ENCODE peak calls at places on chromosomes 13 and 19, in seven cellular contexts. T is left lobe of liver, E is tibial artery, S is pulmonary artery endothelial cell, I is osteoblast, O is foreskin fibroblast, Y is posterior cingulate gyrus. L is an unnamed sample.
A peak's percentile ranks its signal among the peaks of the same experiment; 100 is the strongest.

GRCh38 chr13:97028441-97029299 is 34.4 kb upstream of the OXGR1 start:
- DNase-seq in Y (no peak), T (no peak), O (peak; percentile 78), I (peak; percentile 38), S (no peak), E (peak; percentile 52), L (peak; percentile 36)

GRCh38 chr19:2049741-2050348 is 1.2 kb downstream of the MKNK2 start:
- DNase-seq in S (no peak), O (peak; percentile 75), E (peak; percentile 88), Y (peak; percentile 93), T (peak; percentile 98), I (peak; percentile 97), L (peak; percentile 81)

GRCh38 chr19:48628486-48629296 is 8.5 kb downstream of the DBP start:
- DNase-seq in I (peak; percentile 68), O (no peak), T (no peak), Y (peak; percentile 81), S (no peak), E (no peak), L (no peak)

GRCh38 chr13:112451512-112452379 is 75.6 kb downstream of the SPACA7 start:
- DNase-seq in O (no peak), Y (peak; percentile 81), I (peak; percentile 73), E (no peak), S (no peak), T (no peak), L (no peak)

GRCh38 chr19:10486551-10486950 is 16.6 kb downstream of the KEAP1 start:
- DNase-seq in O (no peak), T (no peak), I (no peak), E (no peak), S (no peak), Y (no peak), L (no peak)

GRCh38 chr13:39527301-39527700 is 75.7 kb downstream of the LHFPL6 start:
- DNase-seq in O (no peak), S (no peak), I (no peak), T (no peak), E (no peak), Y (no peak), L (no peak)

GRCh38 chr13:51221674-51222509 is at the start of gene FAM124A:
- DNase-seq in S (no peak), Y (peak; percentile 96), T (peak; percentile 57), O (peak; percentile 73), I (peak; percentile 97), E (no peak), L (peak; percentile 26)

GRCh38 chr19:13902993-13903555 is 2.8 kb downstream of the BRME1 start:
- DNase-seq in S (no peak), E (no peak), T (no peak), Y (no peak), O (peak; percentile 18), I (peak; percentile 51), L (no peak)

GRCh38 chr19:2554856-2555255 is 78.9 kb downstream of the GADD45B start:
- DNase-seq in T (no peak), O (peak; percentile 52), I (no peak), Y (peak; percentile 20), E (no peak), S (no peak), L (no peak)

GRCh38 chr19:1183543-1184172 is 9.6 kb upstream of the SBNO2 start:
- DNase-seq in T (peak; percentile 54), I (peak; percentile 82), E (no peak), O (no peak), Y (no peak), S (no peak), L (no peak)

GRCh38 chr19:42051166-42052115 is 18.6 kb downstream of the GRIK5 start:
- DNase-seq in Y (peak; percentile 61), T (no peak), S (no peak), E (no peak), I (peak; percentile 57), O (no peak), L (no peak)

GRCh38 chr13:76326343-76326742 is 559.9 kb downstream of the KCTD12 start:
- DNase-seq in T (no peak), E (no peak), Y (no peak), I (no peak), S (no peak), O (no peak), L (no peak)

GRCh38 chr19:53594811-53595509 is 36.8 kb upstream of the DPRX start:
- DNase-seq in I (no peak), E (no peak), S (no peak), Y (peak; percentile 38), O (no peak), T (no peak), L (no peak)

GRCh38 chr13:49652691-49653305 is 24.5 kb downstream of the ARL11 start:
- DNase-seq in O (peak; percentile 70), T (no peak), I (peak; percentile 88), S (no peak), E (no peak), Y (no peak), L (no peak)

GRCh38 chr19:6516018-6516658 is 14.0 kb upstream of the TUBB4A start:
- DNase-seq in I (peak; percentile 98), E (peak; percentile 92), Y (peak; percentile 99), S (peak; percentile 89), O (peak; percentile 87), T (peak; percentile 83), L (peak; percentile 88)

GRCh38 chr19:36032251-36033104 is at the start of gene CLIP3:
- DNase-seq in T (no peak), S (no peak), Y (peak; percentile 98), E (peak; percentile 62), O (peak; percentile 88), I (peak; percentile 99), L (peak; percentile 81)

GRCh38 chr13:96821381-96821780 is 172.9 kb downstream of the OXGR1 start:
- DNase-seq in S (no peak), E (no peak), O (peak; percentile 80), I (no peak), Y (no peak), T (no peak), L (no peak)

GRCh38 chr13:42876810-42877550 is 95.6 kb downstream of the FAM216B start:
- DNase-seq in T (no peak), I (peak; percentile 91), E (no peak), S (no peak), O (peak; percentile 60), Y (no peak), L (no peak)

GRCh38 chr19:16355293-16356043 is 30.8 kb downstream of the KLF2 start:
- DNase-seq in O (no peak), E (no peak), I (no peak), Y (peak; percentile 93), S (no peak), T (no peak), L (no peak)

GRCh38 chr19:10701955-10702307 is 692 bp downstream of the QTRT1 start:
- DNase-seq in Y (no peak), T (no peak), S (no peak), E (no peak), I (peak; percentile 89), O (peak; percentile 40), L (no peak)

GRCh38 chr13:66618702-66619101 is 611.4 kb downstream of the PCDH9 start:
- DNase-seq in E (no peak), T (no peak), Y (no peak), O (peak; percentile 64), S (peak; percentile 10), I (peak; percentile 76), L (no peak)

GRCh38 chr19:36418287-36419001 is at the start of gene ZFP82:
- DNase-seq in S (peak; percentile 44), I (peak; percentile 98), E (peak; percentile 61), O (peak; percentile 92), Y (peak; percentile 97), T (peak; percentile 63), L (peak; percentile 77)

GRCh38 chr13:72304121-72304745 is 423.2 kb downstream of the MZT1 start:
- DNase-seq in Y (no peak), E (no peak), I (no peak), T (no peak), S (no peak), O (no peak), L (no peak)

GRCh38 chr19:40596608-40597328 is 4.4 kb upstream of the LTBP4 start:
- DNase-seq in E (peak; percentile 66), Y (peak; percentile 88), O (peak; percentile 87), I (peak; percentile 98), S (no peak), T (no peak), L (peak; percentile 69)

GRCh38 chr13:24187185-24187584 is 26.7 kb downstream of the SPATA13 start:
- DNase-seq in E (no peak), O (peak; percentile 65), Y (no peak), T (no peak), S (no peak), I (peak; percentile 47), L (no peak)

GRCh38 chr19:15562861-15563260 is 52.2 kb upstream of the CYP4F8 start:
- DNase-seq in T (no peak), Y (no peak), E (no peak), O (peak; percentile 54), I (no peak), S (no peak), L (no peak)

GRCh38 chr13:21458457-21458815 is 667 bp downstream of the ZDHHC20 start:
- DNase-seq in S (no peak), T (peak; percentile 55), I (no peak), Y (peak; percentile 85), O (peak; percentile 27), E (no peak), L (peak; percentile 28)

GRCh38 chr13:41004875-41005693 is 14.0 kb downstream of the ELF1 start:
- DNase-seq in Y (no peak), O (no peak), I (no peak), E (no peak), T (no peak), S (no peak), L (no peak)

GRCh38 chr13:44243198-44243852 is 130.3 kb upstream of the SERP2 start:
- DNase-seq in Y (peak; percentile 94), S (peak; percentile 79), E (no peak), I (peak; percentile 23), O (peak; percentile 76), T (no peak), L (peak; percentile 61)

GRCh38 chr19:28419312-28419711 is 793.6 kb downstream of the UQCRFS1 start:
- DNase-seq in I (no peak), O (no peak), E (no peak), Y (no peak), T (no peak), S (no peak), L (no peak)

GRCh38 chr13:98794498-98794897 is 42.0 kb upstream of the SLC15A1 start:
- DNase-seq in Y (no peak), T (no peak), E (no peak), I (no peak), O (no peak), S (no peak), L (no peak)

GRCh38 chr13:35822666-35823065 is 308.5 kb downstream of the DCLK1 start:
- DNase-seq in T (no peak), O (no peak), S (no peak), E (no peak), Y (no peak), I (no peak), L (no peak)

GRCh38 chr13:99196466-99197256 is 4.0 kb upstream of the UBAC2 start:
- DNase-seq in O (no peak), S (no peak), Y (no peak), E (no peak), T (no peak), I (peak; percentile 6), L (no peak)

GRCh38 chr13:105087941-105088340 is 1447.5 kb downstream of the EFNB2 start:
- DNase-seq in E (no peak), T (no peak), I (no peak), Y (no peak), S (no peak), O (no peak), L (no peak)

GRCh38 chr19:14149509-14149994 is 13.2 kb upstream of the ASF1B start:
- DNase-seq in T (peak; percentile 62), E (peak; percentile 85), S (peak; percentile 37), O (peak; percentile 65), Y (peak; percentile 96), I (peak; percentile 93), L (peak; percentile 83)

GRCh38 chr13:31965361-31966066 is 66.1 kb upstream of the FRY start:
- DNase-seq in T (no peak), E (no peak), S (no peak), Y (no peak), I (no peak), O (peak; percentile 28), L (no peak)

GRCh38 chr13:112146073-112146360 is 79.1 kb downstream of the SOX1 start:
- DNase-seq in I (no peak), Y (peak; percentile 67), E (no peak), T (no peak), S (no peak), O (no peak), L (no peak)

GRCh38 chr13:34064456-34065205 is 246.7 kb downstream of the RFC3 start:
- DNase-seq in Y (no peak), E (no peak), O (no peak), S (peak; percentile 41), I (no peak), T (no peak), L (no peak)